ENCODE peak calls at places on chromosome 12, in six cellular contexts. One of them, this sample, is unnamed.
A peak's percentile ranks its signal among the peaks of the same experiment; 100 is the strongest.

GRCh38 chr12:15090441-15090840 is 117.6 kb downstream of the PDE6H start:
- DNase-seq in spleen: no peak
- DNase-seq in prostate gland: no peak
- DNase-seq in Peyer's patch: no peak
- DNase-seq in right lobe of liver: no peak
- DNase-seq in uterus: no peak
- DNase-seq in this sample: no peak

GRCh38 chr12:2129076-2129475 is 76.3 kb downstream of the CACNA1C start:
- DNase-seq in spleen: no peak
- DNase-seq in uterus: no peak
- DNase-seq in prostate gland: no peak
- DNase-seq in Peyer's patch: no peak
- DNase-seq in right lobe of liver: no peak
- DNase-seq in this sample: no peak

GRCh38 chr12:389138-390096 is at the start of gene KDM5A:
- DNase-seq in prostate gland: peak; percentile 89
- DNase-seq in Peyer's patch: peak; percentile 96
- DNase-seq in right lobe of liver: peak; percentile 92
- DNase-seq in uterus: peak; percentile 89
- DNase-seq in spleen: peak; percentile 95
- DNase-seq in this sample: peak; percentile 82

GRCh38 chr12:95480230-95480629 is 6.3 kb downstream of the METAP2 start:
- DNase-seq in Peyer's patch: no peak
- DNase-seq in uterus: no peak
- DNase-seq in prostate gland: no peak
- DNase-seq in spleen: no peak
- DNase-seq in right lobe of liver: no peak
- DNase-seq in this sample: no peak

GRCh38 chr12:401235-402126 is at the start of gene CCDC77:
- DNase-seq in prostate gland: peak; percentile 92
- DNase-seq in right lobe of liver: peak; percentile 87
- DNase-seq in uterus: peak; percentile 93
- DNase-seq in Peyer's patch: peak; percentile 96
- DNase-seq in spleen: peak; percentile 94
- DNase-seq in this sample: peak; percentile 92

GRCh38 chr12:118038122-118038521 is 21.6 kb downstream of the RFC5 start:
- DNase-seq in uterus: no peak
- DNase-seq in right lobe of liver: no peak
- DNase-seq in spleen: no peak
- DNase-seq in Peyer's patch: no peak
- DNase-seq in prostate gland: no peak
- DNase-seq in this sample: no peak

GRCh38 chr12:31226639-31227038 is 99.3 kb downstream of the SINHCAF start:
- DNase-seq in uterus: no peak
- DNase-seq in spleen: no peak
- DNase-seq in right lobe of liver: no peak
- DNase-seq in Peyer's patch: no peak
- DNase-seq in prostate gland: no peak
- DNase-seq in this sample: no peak

GRCh38 chr12:47400251-47400650 is 305.6 kb downstream of the RPAP3 start:
- DNase-seq in uterus: no peak
- DNase-seq in spleen: no peak
- DNase-seq in Peyer's patch: no peak
- DNase-seq in prostate gland: no peak
- DNase-seq in right lobe of liver: no peak
- DNase-seq in this sample: no peak

GRCh38 chr12:68034567-68034966 is 45.3 kb downstream of the IFNG-AS1 start:
- DNase-seq in right lobe of liver: no peak
- DNase-seq in prostate gland: no peak
- DNase-seq in Peyer's patch: no peak
- DNase-seq in uterus: no peak
- DNase-seq in spleen: no peak
- DNase-seq in this sample: no peak

GRCh38 chr12:114316076-114316475 is 89.9 kb downstream of the TBX5 start:
- DNase-seq in spleen: no peak
- DNase-seq in right lobe of liver: no peak
- DNase-seq in Peyer's patch: no peak
- DNase-seq in uterus: no peak
- DNase-seq in prostate gland: no peak
- DNase-seq in this sample: no peak

GRCh38 chr12:26119391-26119981 is 5.4 kb downstream of the BHLHE41 start:
- DNase-seq in right lobe of liver: no peak
- DNase-seq in Peyer's patch: no peak
- DNase-seq in prostate gland: no peak
- DNase-seq in uterus: no peak
- DNase-seq in spleen: no peak
- DNase-seq in this sample: no peak

GRCh38 chr12:15629761-15630160 is 159.4 kb downstream of the EPS8 start:
- DNase-seq in Peyer's patch: no peak
- DNase-seq in uterus: no peak
- DNase-seq in right lobe of liver: no peak
- DNase-seq in spleen: no peak
- DNase-seq in prostate gland: no peak
- DNase-seq in this sample: no peak

GRCh38 chr12:55682087-55682796 is 25.5 kb downstream of the ITGA7 start:
- DNase-seq in spleen: no peak
- DNase-seq in uterus: no peak
- DNase-seq in prostate gland: no peak
- DNase-seq in Peyer's patch: peak; percentile 67
- DNase-seq in right lobe of liver: no peak
- DNase-seq in this sample: no peak

GRCh38 chr12:10719482-10719881 is 3.6 kb downstream of the YBX3 start:
- DNase-seq in uterus: no peak
- DNase-seq in prostate gland: peak; percentile 16
- DNase-seq in right lobe of liver: no peak
- DNase-seq in spleen: no peak
- DNase-seq in Peyer's patch: no peak
- DNase-seq in this sample: peak; percentile 83

GRCh38 chr12:120229071-120229582 is 28.2 kb upstream of the RPLP0 start:
- DNase-seq in uterus: no peak
- DNase-seq in spleen: no peak
- DNase-seq in right lobe of liver: no peak
- DNase-seq in Peyer's patch: peak; percentile 75
- DNase-seq in prostate gland: no peak
- DNase-seq in this sample: peak; percentile 49

GRCh38 chr12:23132357-23132756 is 507.4 kb downstream of the ETNK1 start:
- DNase-seq in prostate gland: no peak
- DNase-seq in right lobe of liver: no peak
- DNase-seq in uterus: no peak
- DNase-seq in Peyer's patch: no peak
- DNase-seq in spleen: no peak
- DNase-seq in this sample: no peak

GRCh38 chr12:56808954-56809353 is 45.8 kb downstream of the HSD17B6 start:
- DNase-seq in right lobe of liver: no peak
- DNase-seq in prostate gland: no peak
- DNase-seq in spleen: no peak
- DNase-seq in uterus: no peak
- DNase-seq in Peyer's patch: no peak
- DNase-seq in this sample: no peak

GRCh38 chr12:76866146-76866545 is 12.7 kb downstream of the CSRP2 start:
- DNase-seq in spleen: no peak
- DNase-seq in right lobe of liver: no peak
- DNase-seq in prostate gland: no peak
- DNase-seq in Peyer's patch: no peak
- DNase-seq in uterus: no peak
- DNase-seq in this sample: no peak

GRCh38 chr12:6962285-6963015 is 8.0 kb downstream of the PHB2 start:
- DNase-seq in prostate gland: peak; percentile 51
- DNase-seq in uterus: no peak
- DNase-seq in right lobe of liver: no peak
- DNase-seq in spleen: peak; percentile 84
- DNase-seq in Peyer's patch: peak; percentile 85
- DNase-seq in this sample: no peak

GRCh38 chr12:102971227-102971626 is 13.8 kb downstream of the ASCL1 start:
- DNase-seq in Peyer's patch: no peak
- DNase-seq in prostate gland: no peak
- DNase-seq in right lobe of liver: no peak
- DNase-seq in spleen: no peak
- DNase-seq in uterus: no peak
- DNase-seq in this sample: no peak

GRCh38 chr12:132445884-132446471 is 44.0 kb upstream of the FBRSL1 start:
- DNase-seq in right lobe of liver: peak; percentile 49
- DNase-seq in prostate gland: peak; percentile 31
- DNase-seq in spleen: peak; percentile 87
- DNase-seq in uterus: peak; percentile 26
- DNase-seq in Peyer's patch: peak; percentile 77
- DNase-seq in this sample: peak; percentile 24

GRCh38 chr12:1517007-1517406 is 77.4 kb downstream of the FBXL14 start:
- DNase-seq in Peyer's patch: peak; percentile 32
- DNase-seq in uterus: no peak
- DNase-seq in right lobe of liver: no peak
- DNase-seq in spleen: no peak
- DNase-seq in prostate gland: no peak
- DNase-seq in this sample: no peak

GRCh38 chr12:57766464-57767311 is at the start of gene CYP27B1:
- DNase-seq in spleen: no peak
- DNase-seq in right lobe of liver: no peak
- DNase-seq in uterus: no peak
- DNase-seq in prostate gland: no peak
- DNase-seq in Peyer's patch: peak; percentile 44
- DNase-seq in this sample: no peak

GRCh38 chr12:123306200-123306599 is 34.5 kb upstream of the CDK2AP1 start:
- DNase-seq in uterus: no peak
- DNase-seq in prostate gland: no peak
- DNase-seq in spleen: no peak
- DNase-seq in right lobe of liver: no peak
- DNase-seq in Peyer's patch: no peak
- DNase-seq in this sample: no peak

GRCh38 chr12:23204933-23205778 is 580.2 kb downstream of the ETNK1 start:
- DNase-seq in spleen: no peak
- DNase-seq in prostate gland: no peak
- DNase-seq in uterus: no peak
- DNase-seq in Peyer's patch: peak; percentile 64
- DNase-seq in right lobe of liver: no peak
- DNase-seq in this sample: no peak

GRCh38 chr12:119938049-119938667 is 50.9 kb upstream of the BICDL1 start:
- DNase-seq in Peyer's patch: peak; percentile 84
- DNase-seq in prostate gland: peak; percentile 31
- DNase-seq in right lobe of liver: peak; percentile 41
- DNase-seq in uterus: no peak
- DNase-seq in spleen: no peak
- DNase-seq in this sample: no peak

GRCh38 chr12:85765443-85765842 is 70.8 kb downstream of the RASSF9 start:
- DNase-seq in uterus: no peak
- DNase-seq in prostate gland: no peak
- DNase-seq in Peyer's patch: no peak
- DNase-seq in spleen: no peak
- DNase-seq in right lobe of liver: no peak
- DNase-seq in this sample: no peak

GRCh38 chr12:33322519-33322918 is 117.1 kb downstream of the SYT10 start:
- DNase-seq in right lobe of liver: no peak
- DNase-seq in Peyer's patch: no peak
- DNase-seq in spleen: no peak
- DNase-seq in prostate gland: no peak
- DNase-seq in uterus: no peak
- DNase-seq in this sample: no peak

GRCh38 chr12:69986109-69986508 is 161.1 kb downstream of the MYRFL start:
- DNase-seq in Peyer's patch: no peak
- DNase-seq in spleen: no peak
- DNase-seq in prostate gland: no peak
- DNase-seq in uterus: no peak
- DNase-seq in right lobe of liver: no peak
- DNase-seq in this sample: no peak

GRCh38 chr12:131441638-131442336 is 269.1 kb upstream of the SFSWAP start:
- DNase-seq in Peyer's patch: no peak
- DNase-seq in uterus: no peak
- DNase-seq in prostate gland: no peak
- DNase-seq in spleen: peak; percentile 60
- DNase-seq in right lobe of liver: no peak
- DNase-seq in this sample: no peak

GRCh38 chr12:24111101-24111500 is 161.6 kb upstream of the SOX5 start:
- DNase-seq in right lobe of liver: no peak
- DNase-seq in Peyer's patch: no peak
- DNase-seq in uterus: no peak
- DNase-seq in spleen: no peak
- DNase-seq in prostate gland: no peak
- DNase-seq in this sample: no peak

GRCh38 chr12:104317538-104318210 is 14.1 kb downstream of the EID3 start:
- DNase-seq in right lobe of liver: no peak
- DNase-seq in prostate gland: no peak
- DNase-seq in spleen: no peak
- DNase-seq in uterus: no peak
- DNase-seq in Peyer's patch: no peak
- DNase-seq in this sample: no peak
- H3K36me3 ChIP-seq in right lobe of liver: no peaks in the 10 kb centered on the region
- H3K36me3 ChIP-seq in prostate gland: peaks cover 4% of the 10 kb centered on the region
- H3K36me3 ChIP-seq in spleen: peaks cover 65% of the 10 kb centered on the region
- H3K36me3 ChIP-seq in uterus: no peaks in the 10 kb centered on the region
- H3K36me3 ChIP-seq in Peyer's patch: no peaks in the 10 kb centered on the region
- H3K36me3 ChIP-seq in this sample: peaks cover 8% of the 10 kb centered on the region

GRCh38 chr12:100142851-100143559 is at the start of gene BLTP3B:
- DNase-seq in Peyer's patch: peak; percentile 96
- DNase-seq in right lobe of liver: peak; percentile 95
- DNase-seq in uterus: peak; percentile 92
- DNase-seq in spleen: peak; percentile 98
- DNase-seq in prostate gland: peak; percentile 90
- DNase-seq in this sample: peak; percentile 84
- TF ChIP-seq POLR2A in Peyer's patch: no peak
- TF ChIP-seq POLR2A in right lobe of liver: no peak
- TF ChIP-seq POLR2A in uterus: no peak
- TF ChIP-seq POLR2A in spleen: no peak
- TF ChIP-seq POLR2A in prostate gland: no peak
- TF ChIP-seq POLR2A in this sample: no peak

DNA sequence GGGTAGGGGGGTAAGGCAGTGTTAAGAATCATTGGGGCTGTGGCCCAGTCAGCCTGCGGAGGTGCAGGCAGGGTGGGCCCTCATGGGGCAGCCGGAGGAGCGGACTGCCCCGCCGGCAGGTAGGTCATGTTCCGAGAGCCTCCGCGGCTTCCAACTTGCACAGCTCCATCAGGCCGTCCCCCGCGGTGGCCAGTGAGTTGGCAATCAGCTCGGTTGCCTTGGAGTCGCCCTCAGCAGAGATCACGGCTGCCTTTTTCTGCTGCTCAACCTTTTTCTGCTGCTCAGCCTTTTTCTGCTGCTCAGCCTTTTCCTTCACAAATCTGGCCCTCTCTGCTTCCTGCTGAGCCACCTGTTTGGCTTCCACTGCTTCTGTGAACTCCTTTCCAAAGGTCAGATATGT is 41.1 kb upstream of the CSRNP2 start:
- DNase-seq in uterus: no peak
- DNase-seq in right lobe of liver: no peak
- DNase-seq in prostate gland: no peak
- DNase-seq in spleen: no peak
- DNase-seq in Peyer's patch: no peak
- DNase-seq in this sample: no peak
- H3K4me3 ChIP-seq in uterus: no peak overlapping the region
- H3K4me3 ChIP-seq in right lobe of liver: no peak overlapping the region
- H3K4me3 ChIP-seq in prostate gland: no peak overlapping the region
- H3K4me3 ChIP-seq in spleen: no peak overlapping the region
- H3K4me3 ChIP-seq in Peyer's patch: no peak overlapping the region
- H3K4me3 ChIP-seq in this sample: no peak overlapping the region

DNA sequence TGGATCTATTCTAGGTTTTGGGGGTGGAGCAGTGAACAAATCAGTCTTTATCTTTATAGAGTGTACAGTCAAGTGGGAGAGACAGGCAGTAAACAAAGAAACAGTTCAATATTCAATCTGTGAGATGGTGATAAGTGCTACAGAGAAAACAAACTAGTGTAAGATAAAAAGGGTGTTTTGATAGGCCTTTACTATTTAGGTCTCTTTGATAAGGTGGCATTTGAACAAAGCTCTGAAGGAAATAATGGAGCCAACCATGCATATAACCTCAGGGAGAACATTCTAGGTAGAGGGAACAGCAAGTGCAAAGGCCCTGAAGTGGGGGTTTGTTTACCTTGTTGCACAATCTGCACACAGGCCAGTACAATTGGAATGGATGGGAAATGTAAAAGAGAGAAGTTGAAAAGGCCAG is 47.3 kb downstream of the PTPN11 start:
- DNase-seq in spleen: no peak
- DNase-seq in uterus: no peak
- DNase-seq in prostate gland: no peak
- DNase-seq in right lobe of liver: no peak
- DNase-seq in Peyer's patch: no peak
- DNase-seq in this sample: no peak
- H3K36me3 ChIP-seq in spleen: peaks cover 11% of the 10 kb centered on the region
- H3K36me3 ChIP-seq in uterus: no peaks in the 10 kb centered on the region
- H3K36me3 ChIP-seq in prostate gland: no peaks in the 10 kb centered on the region
- H3K36me3 ChIP-seq in right lobe of liver: no peaks in the 10 kb centered on the region
- H3K36me3 ChIP-seq in Peyer's patch: no peaks in the 10 kb centered on the region
- H3K36me3 ChIP-seq in this sample: no peaks in the 10 kb centered on the region

This sample was measured in gastrocnemius medialis.